ENCODE peak calls at places on chromosomes 3 and 15, in seven cellular contexts. F is upper lobe of left lung, G is sigmoid colon, I is tibial nerve, Q is stomach, K is A549, M is ovary. W is an unnamed sample. For H3K4me1, the result is how much of the 10 kb centered on the place peaks cover.

GRCh38 chr15:52124270-52124878 is 11.8 kb upstream of the BCL2L10 start:
- DNase-seq in F (no peak), G (no peak), I (no peak), Q (no peak), K (no peak), M (no peak), W (no peak)

GRCh38 chr15:48062476-48062875 is 58.3 kb upstream of the SLC24A5 start:
- DNase-seq in F (no peak), G (no peak), I (no peak), Q (no peak), K (no peak), M (no peak), W (no peak)

GRCh38 chr3:71903141-71903540 is 118.2 kb upstream of the PROK2 start:
- DNase-seq in F (no peak), G (no peak), I (no peak), Q (no peak), K (no peak), M (no peak), W (no peak)

GRCh38 chr3:24296441-24297205 is 198.0 kb downstream of the THRB start:
- DNase-seq in F (no peak), G (peak), I (no peak), Q (no peak), K (no peak), M (no peak), W (no peak)

GRCh38 chr15:78000927-78001249 is 76.6 kb downstream of the TBC1D2B start:
- DNase-seq in F (no peak), G (peak), I (no peak), Q (no peak), K (no peak), M (no peak), W (no peak)

GRCh38 chr3:12049675-12050074 is 45.5 kb downstream of the SYN2 start:
- DNase-seq in F (no peak), G (no peak), I (no peak), Q (no peak), K (no peak), M (no peak), W (no peak)

GRCh38 chr3:192038726-192039125 is 577.8 kb downstream of the PYDC2 start:
- DNase-seq in F (no peak), G (no peak), I (no peak), Q (no peak), K (peak), M (no peak), W (no peak)

GRCh38 chr3:190495796-190496195 is 18.1 kb upstream of the IL1RAP start:
- DNase-seq in F (no peak), G (no peak), I (no peak), Q (no peak), K (no peak), M (no peak), W (no peak)

GRCh38 chr15:38823272-38823671 is 258.7 kb upstream of the RASGRP1 start:
- DNase-seq in F (no peak), G (no peak), I (no peak), Q (no peak), K (no peak), M (no peak), W (no peak)

GRCh38 chr3:145244327-145244726 is 916.7 kb downstream of the PLOD2 start:
- DNase-seq in F (no peak), G (no peak), I (no peak), Q (no peak), K (no peak), M (no peak), W (no peak)

GRCh38 chr15:40931300-40932142 is 2.4 kb downstream of the DLL4 start:
- DNase-seq in F (no peak), G (no peak), I (no peak), Q (no peak), K (no peak), M (no peak), W (no peak)

GRCh38 chr3:105867690-105868449 is 942 bp downstream of the CBLB start:
- DNase-seq in F (no peak), G (no peak), I (no peak), Q (no peak), K (no peak), M (no peak), W (no peak)

GRCh38 chr3:112775011-112775742 is 71.5 kb downstream of the CD200R1L start:
- DNase-seq in F (no peak), G (no peak), I (no peak), Q (no peak), K (peak), M (no peak), W (no peak)

GRCh38 chr3:106004841-106005240 is 136.0 kb upstream of the CBLB start:
- DNase-seq in F (no peak), G (no peak), I (no peak), Q (no peak), K (no peak), M (no peak), W (no peak)

GRCh38 chr15:44715142-44715796 is 4.0 kb downstream of the B2M start:
- DNase-seq in F (no peak), G (no peak), I (no peak), Q (no peak), K (no peak), M (no peak), W (no peak)

GRCh38 chr3:105351821-105352220 is 14.9 kb upstream of the ALCAM start:
- DNase-seq in F (no peak), G (no peak), I (no peak), Q (no peak), K (no peak), M (no peak), W (no peak)

GRCh38 chr15:40906101-40906946 is 12.1 kb downstream of the VPS18 start:
- DNase-seq in F (peak), G (peak), I (peak), Q (peak), K (peak), M (peak), W (no peak)

GRCh38 chr3:160395297-160395696 is 3.7 kb downstream of the IFT80 start:
- DNase-seq in F (peak), G (no peak), I (no peak), Q (no peak), K (no peak), M (no peak), W (no peak)

GRCh38 chr15:38041576-38041975 is 107.1 kb downstream of the TMCO5A start:
- DNase-seq in F (no peak), G (no peak), I (no peak), Q (no peak), K (no peak), M (no peak), W (no peak)

GRCh38 chr3:23808525-23808924 is 2.8 kb downstream of the UBE2E1 start:
- DNase-seq in F (peak), G (no peak), I (no peak), Q (no peak), K (no peak), M (no peak), W (no peak)

GRCh38 chr3:50533346-50533745 is 29.9 kb upstream of the CACNA2D2 start:
- DNase-seq in F (no peak), G (no peak), I (no peak), Q (no peak), K (no peak), M (no peak), W (no peak)

GRCh38 chr3:49606427-49606826 is 52.1 kb downstream of the BSN start:
- DNase-seq in F (no peak), G (peak), I (no peak), Q (peak), K (no peak), M (no peak), W (no peak)

GRCh38 chr15:23690450-23690852 is 3.3 kb upstream of the NDN start:
- DNase-seq in F (peak), G (peak), I (no peak), Q (peak), K (no peak), M (peak), W (no peak)

GRCh38 chr3:48989126-48989795 is 780 bp upstream of the P4HTM start:
- DNase-seq in F (no peak), G (no peak), I (no peak), Q (no peak), K (no peak), M (no peak), W (no peak)

GRCh38 chr15:57146394-57147140 is 228.1 kb downstream of the TCF12 start:
- DNase-seq in F (no peak), G (no peak), I (no peak), Q (no peak), K (peak), M (no peak), W (no peak)

GRCh38 chr3:105417538-105418289 is 51.0 kb downstream of the ALCAM start:
- DNase-seq in F (no peak), G (no peak), I (no peak), Q (no peak), K (no peak), M (no peak), W (no peak)

GRCh38 chr15:84812842-84813241 is 4.3 kb upstream of the ALPK3 start:
- DNase-seq in F (no peak), G (no peak), I (no peak), Q (no peak), K (no peak), M (no peak), W (no peak)

GRCh38 chr3:67678665-67679064 is 24.3 kb upstream of the SUCLG2 start:
- DNase-seq in F (no peak), G (no peak), I (no peak), Q (no peak), K (no peak), M (no peak), W (no peak)

GRCh38 chr15:44676676-44677075 is 13.2 kb upstream of the SPG11 start:
- DNase-seq in F (no peak), G (no peak), I (no peak), Q (no peak), K (no peak), M (no peak), W (no peak)

GRCh38 chr15:49686626-49687025 is 65.8 kb downstream of the DTWD1 start:
- DNase-seq in F (no peak), G (no peak), I (no peak), Q (no peak), K (no peak), M (no peak), W (no peak)

GRCh38 chr3:99505646-99506269 is 132.6 kb upstream of the COL8A1 start:
- DNase-seq in F (peak), G (peak), I (no peak), Q (no peak), K (peak), M (no peak), W (no peak)

GRCh38 chr15:70504305-70504951 is 258.9 kb downstream of the UACA start:
- DNase-seq in F (peak), G (peak), I (peak), Q (peak), K (peak), M (peak), W (no peak)

GRCh38 chr15:45522179-45522930 is at the start of gene SLC30A4:
- DNase-seq in F (peak), G (peak), I (peak), Q (peak), K (peak), M (peak), W (no peak)

GRCh38 chr15:33534642-33535041 is 223.9 kb downstream of the RYR3 start:
- DNase-seq in F (no peak), G (no peak), I (no peak), Q (no peak), K (no peak), M (no peak), W (no peak)

GRCh38 chr3:142929109-142929508 is 34.4 kb downstream of the PAQR9 start:
- DNase-seq in F (peak), G (no peak), I (no peak), Q (peak), K (peak), M (no peak), W (no peak)

GRCh38 chr15:82847703-82848102 is 38.3 kb downstream of the WHAMM start:
- DNase-seq in F (no peak), G (no peak), I (no peak), Q (no peak), K (no peak), M (no peak), W (peak)

GRCh38 chr15:55742498-55742926 is 440 bp downstream of the PRTG start:
- DNase-seq in F (peak), G (peak), I (no peak), Q (no peak), K (peak), M (peak), W (peak)

GRCh38 chr3:119323401-119324107 is 29.4 kb downstream of the ARHGAP31 start:
- DNase-seq in F (no peak), G (no peak), I (no peak), Q (no peak), K (no peak), M (no peak), W (no peak)

DNA sequence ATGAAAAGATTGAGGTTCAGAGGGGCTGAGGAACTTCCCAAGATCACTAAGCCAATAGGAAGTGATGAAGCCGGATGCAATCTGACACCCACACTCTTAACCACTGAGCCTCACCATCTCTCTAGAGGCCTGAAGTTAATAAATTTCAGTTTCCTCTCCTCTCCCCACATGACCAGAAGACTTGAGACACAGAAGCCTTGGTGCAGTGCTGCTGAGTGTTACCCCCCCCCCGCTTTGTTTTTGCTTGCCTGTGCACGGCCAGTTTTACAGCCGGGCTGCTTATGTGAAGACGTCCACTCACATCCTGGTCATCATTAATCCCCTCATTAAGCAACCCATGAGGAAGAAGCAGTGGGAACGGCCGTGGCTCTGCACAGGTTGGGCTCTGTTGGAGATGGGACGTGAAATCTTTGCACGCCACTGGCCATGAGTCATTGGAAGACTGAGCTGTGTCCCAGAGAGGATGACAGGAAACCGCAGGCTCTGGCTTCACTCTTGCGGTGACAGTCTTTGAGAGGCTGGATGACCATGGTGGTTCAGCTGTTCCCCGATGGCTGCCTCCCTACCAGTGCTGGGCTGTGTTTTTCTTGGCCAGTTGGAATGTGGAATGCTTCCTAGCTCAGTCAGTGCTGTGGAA is 232.5 kb upstream of the LRTM1 start:
- DNase-seq in F (no peak), G (no peak), I (no peak), Q (peak), K (no peak), M (no peak), W (peak)
- TF ChIP-seq EP300 in F (no peak), G (no peak), I (no peak), Q (no peak), K (no peak), M (no peak), W (no peak)

DNA sequence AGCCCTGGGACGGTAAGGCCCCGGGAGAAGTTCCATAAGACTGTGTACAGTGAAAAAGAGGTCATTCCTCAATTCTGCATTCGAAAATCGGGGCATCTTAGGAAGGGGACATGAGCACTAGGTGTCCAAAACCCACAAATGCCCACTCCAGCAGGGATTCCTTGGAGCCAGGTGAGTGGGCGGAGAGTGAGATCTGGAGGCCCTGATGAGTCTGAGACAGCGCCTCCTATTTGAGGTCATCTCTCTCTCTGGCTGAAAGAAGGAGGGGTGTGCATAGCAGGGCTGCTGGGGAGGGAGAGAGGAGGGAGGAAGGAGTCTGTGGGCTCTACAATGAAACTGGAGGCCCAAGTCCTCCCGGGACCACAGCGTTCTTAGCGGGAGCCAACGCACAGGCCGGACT is 38.1 kb upstream of the LACTB start:
- DNase-seq in F (no peak), G (no peak), I (no peak), Q (no peak), K (no peak), M (no peak), W (no peak)
- H3K4me1 ChIP-seq in F (under half), G (under half), I (under half), Q (under half), K (half or more), M (under half), W (half or more)

DNA sequence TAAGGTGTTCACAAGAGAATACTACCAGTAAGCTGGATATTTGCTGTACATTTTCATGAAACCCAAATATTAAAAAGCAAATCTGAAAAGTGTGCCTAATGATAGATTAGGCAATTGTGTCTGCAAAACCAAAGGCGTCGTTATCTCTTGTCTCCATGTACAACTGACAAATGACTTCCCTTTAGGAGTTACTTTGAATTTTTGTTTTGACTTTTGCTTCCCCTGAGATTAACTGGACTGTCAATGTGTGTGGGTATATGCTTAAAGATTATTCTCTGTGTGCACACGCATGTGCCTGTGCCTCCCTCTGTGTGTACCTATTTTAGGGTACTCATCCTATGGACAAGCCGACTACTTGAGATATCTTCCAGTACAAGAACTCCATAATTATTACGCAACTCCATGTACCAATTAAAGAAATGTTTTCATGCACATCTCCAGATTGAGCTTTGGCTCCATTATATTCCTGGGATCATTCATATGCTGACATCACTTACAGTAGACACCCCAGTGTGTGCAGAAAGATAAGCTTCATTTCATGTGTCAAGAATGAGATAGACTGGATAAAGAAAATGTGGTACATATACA is 431.2 kb upstream of the ADAMTS9 start:
- DNase-seq in F (no peak), G (no peak), I (no peak), Q (no peak), K (no peak), M (no peak), W (no peak)
- TF ChIP-seq EP300 in F (no peak), G (no peak), I (no peak), Q (no peak), K (no peak), M (no peak), W (no peak)

DNA sequence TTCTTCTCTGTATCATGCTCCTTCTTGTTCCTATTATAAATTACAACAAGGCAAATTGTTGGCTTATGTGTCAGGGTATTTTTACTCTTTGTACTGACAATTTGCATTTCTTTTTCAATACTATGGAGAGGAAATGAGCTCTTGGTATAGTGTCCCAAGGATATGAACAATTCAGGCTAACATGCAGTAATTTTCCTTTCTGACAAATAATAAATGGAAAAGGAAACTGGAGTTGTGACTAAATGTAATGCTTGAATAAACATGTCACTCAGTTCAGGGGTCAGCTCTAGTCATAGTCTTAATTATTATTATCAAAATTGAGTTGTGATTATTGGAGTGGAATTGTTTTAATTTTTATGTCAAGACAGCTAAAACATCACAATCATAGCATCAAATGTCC is 256.0 kb upstream of the ZPLD1 start:
- DNase-seq in F (no peak), G (no peak), I (no peak), Q (no peak), K (no peak), M (no peak), W (no peak)
- H3K4me1 ChIP-seq in F (under half), G (under half), I (under half), Q (under half), K (half or more), M (under half), W (half or more)

W was measured in esophagus muscularis mucosa.